ENCODE peak calls at places on chromosomes 7 and 10, in nine cellular contexts. W is GM23338, I is brain microvascular endothelial cell, V is stomach, Z is HAP-1, B is tibial nerve, D is fibroblast of pulmonary artery, K is AG09309, Y is lower lobe of right lung. R is an unnamed sample.

GRCh38 chr7:114021135-114021534 is 102.3 kb upstream of the PPP1R3A start:
- DNase-seq in W (no peak), I (no peak), V (no peak), Z (no peak), B (no peak), D (no peak), K (no peak), Y (no peak), R (no peak)

GRCh38 chr7:47693161-47693740 is 111.3 kb upstream of the TNS3 start:
- DNase-seq in W (no peak), I (no peak), V (no peak), Z (no peak), B (no peak), D (peak; percentile 17), K (peak; percentile 17), Y (no peak), R (no peak)

GRCh38 chr7:85104432-85105205 is 82.2 kb downstream of the SEMA3D start:
- DNase-seq in W (no peak), I (no peak), V (no peak), Z (no peak), B (no peak), D (peak; percentile 70), K (peak; percentile 69), Y (no peak), R (peak; percentile 47)

GRCh38 chr7:132757778-132758177 is 181.5 kb upstream of the PLXNA4 start:
- DNase-seq in W (no peak), I (no peak), V (no peak), Z (no peak), B (no peak), D (no peak), K (no peak), Y (no peak), R (no peak)

GRCh38 chr10:126872768-126873167 is 32.5 kb upstream of the DOCK1 start:
- DNase-seq in W (peak; percentile 25), I (peak; percentile 7), V (no peak), Z (no peak), B (no peak), D (no peak), K (no peak), Y (no peak), R (no peak)

GRCh38 chr7:41404375-41405074 is 298.4 kb downstream of the INHBA start:
- DNase-seq in W (no peak), I (no peak), V (no peak), Z (no peak), B (no peak), D (no peak), K (no peak), Y (no peak), R (no peak)

GRCh38 chr7:111855161-111855841 is 293.0 kb upstream of the IMMP2L start:
- DNase-seq in W (peak; percentile 77), I (peak; percentile 65), V (peak; percentile 27), Z (peak; percentile 55), B (peak; percentile 27), D (peak; percentile 89), K (peak; percentile 46), Y (no peak), R (no peak)

GRCh38 chr7:137539111-137539715 is 195.7 kb upstream of the PTN start:
- DNase-seq in W (no peak), I (peak; percentile 93), V (no peak), Z (no peak), B (no peak), D (peak; percentile 75), K (peak; percentile 74), Y (no peak), R (peak; percentile 75)

GRCh38 chr10:22183771-22184466 is 33.9 kb downstream of the EBLN1 start:
- DNase-seq in W (peak; percentile 8), I (peak; percentile 12), V (no peak), Z (no peak), B (no peak), D (peak; percentile 58), K (no peak), Y (no peak), R (no peak)

GRCh38 chr10:99123851-99124250 is 111.8 kb downstream of the HPSE2 start:
- DNase-seq in W (peak; percentile 8), I (no peak), V (no peak), Z (no peak), B (no peak), D (no peak), K (no peak), Y (no peak), R (no peak)

GRCh38 chr7:34727464-34727995 is 69.5 kb downstream of the NPSR1 start:
- DNase-seq in W (no peak), I (no peak), V (no peak), Z (no peak), B (no peak), D (no peak), K (no peak), Y (no peak), R (no peak)

GRCh38 chr10:129110780-129111179 is 356.3 kb upstream of the MGMT start:
- DNase-seq in W (no peak), I (no peak), V (no peak), Z (no peak), B (no peak), D (no peak), K (no peak), Y (no peak), R (no peak)

GRCh38 chr7:127769137-127769536 is 117.1 kb downstream of the SND1 start:
- DNase-seq in W (no peak), I (no peak), V (no peak), Z (no peak), B (no peak), D (no peak), K (no peak), Y (no peak), R (no peak)

GRCh38 chr10:94088926-94089381 is 95.2 kb downstream of the PLCE1 start:
- DNase-seq in W (no peak), I (peak; percentile 28), V (no peak), Z (no peak), B (no peak), D (peak; percentile 53), K (no peak), Y (no peak), R (peak; percentile 52)

GRCh38 chr7:157691521-157692155 is 354.8 kb downstream of the DNAJB6 start:
- DNase-seq in W (no peak), I (no peak), V (no peak), Z (no peak), B (no peak), D (no peak), K (no peak), Y (no peak), R (no peak)

GRCh38 chr7:157690058-157690832 is 353.4 kb downstream of the DNAJB6 start:
- DNase-seq in W (no peak), I (peak; percentile 12), V (no peak), Z (peak; percentile 36), B (no peak), D (peak; percentile 3), K (no peak), Y (no peak), R (no peak)

GRCh38 chr7:157689269-157690057 is 352.7 kb downstream of the DNAJB6 start:
- DNase-seq in W (no peak), I (no peak), V (peak; percentile 16), Z (peak; percentile 33), B (no peak), D (no peak), K (no peak), Y (no peak), R (no peak)

GRCh38 chr7:157692156-157693011 is 355.6 kb downstream of the DNAJB6 start:
- DNase-seq in W (no peak), I (no peak), V (no peak), Z (peak; percentile 5), B (no peak), D (no peak), K (no peak), Y (no peak), R (no peak)

GRCh38 chr7:157690833-157691382 is 354.1 kb downstream of the DNAJB6 start:
- DNase-seq in W (peak; percentile 65), I (peak; percentile 81), V (peak; percentile 48), Z (peak; percentile 75), B (peak; percentile 58), D (peak; percentile 63), K (peak; percentile 1), Y (no peak), R (no peak)
- H3K4me3 ChIP-seq in W (peak overlapping the region; percentile 32), I (peak overlapping the region; percentile 22), V (peak overlapping the region; percentile 51), Z (no peak overlapping the region), B (peak overlapping the region; percentile 53), D (peak overlapping the region; percentile 19), K (no peak overlapping the region), Y (peak overlapping the region; percentile 27), R (no peak overlapping the region)

GRCh38 chr7:139099181-139099947 is 10.2 kb downstream of the ZC3HAV1 start:
- DNase-seq in W (no peak), I (no peak), V (no peak), Z (no peak), B (no peak), D (peak; percentile 14), K (no peak), Y (no peak), R (no peak)
- H3K4me3 ChIP-seq in W (no peak overlapping the region), I (no peak overlapping the region), V (no peak overlapping the region), Z (no peak overlapping the region), B (no peak overlapping the region), D (no peak overlapping the region), K (no peak overlapping the region), Y (no peak overlapping the region), R (no peak overlapping the region)

DNA sequence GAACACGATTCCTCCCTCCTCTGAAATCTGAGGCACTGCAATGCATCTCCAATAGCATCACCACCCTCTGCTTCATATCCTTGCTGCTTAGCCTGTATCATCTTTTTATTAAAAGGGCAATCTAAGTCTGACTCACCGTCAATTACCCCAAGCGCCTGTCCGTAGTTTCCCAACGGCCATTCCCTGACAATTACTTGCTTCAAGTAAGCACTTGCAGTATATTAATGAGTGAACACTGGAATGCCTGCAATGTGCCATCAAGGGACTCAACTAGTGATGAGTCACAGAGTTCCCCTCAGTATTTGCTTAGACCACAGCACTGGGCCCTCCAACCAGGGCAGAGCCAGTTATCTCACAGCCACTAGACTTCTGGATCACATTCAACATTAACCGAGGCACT is 19.5 kb upstream of the PPP1R3C start:
- DNase-seq in W (no peak), I (peak; percentile 89), V (no peak), Z (no peak), B (no peak), D (peak; percentile 83), K (peak; percentile 98), Y (no peak), R (peak; percentile 95)
- H3K4me3 ChIP-seq in W (no peak overlapping the region), I (no peak overlapping the region), V (no peak overlapping the region), Z (no peak overlapping the region), B (no peak overlapping the region), D (no peak overlapping the region), K (no peak overlapping the region), Y (no peak overlapping the region), R (no peak overlapping the region)

GRCh38 chr10:48447356-48448215 is 141.1 kb downstream of the MAPK8 start:
- DNase-seq in W (no peak), I (no peak), V (peak; percentile 22), Z (no peak), B (no peak), D (no peak), K (no peak), Y (no peak), R (no peak)
- H3K4me3 ChIP-seq in W (no peak overlapping the region), I (no peak overlapping the region), V (no peak overlapping the region), Z (no peak overlapping the region), B (no peak overlapping the region), D (no peak overlapping the region), K (no peak overlapping the region), Y (no peak overlapping the region), R (no peak overlapping the region)